ENCODE peak calls at places on chromosomes 7 and 10, in six cellular contexts. One of them, this sample, is unnamed. For H3K4me1 and H3K9me3, the result is how much of the 10 kb centered on the place peaks cover.

GRCh38 chr10:113927440-113927839 is 73.0 kb downstream of the NHLRC2 start:
- DNase-seq in body of pancreas: no peak
- DNase-seq in Peyer's patch: no peak
- DNase-seq in OCI-LY7: no peak
- DNase-seq in ovary: no peak
- DNase-seq in stomach: no peak
- DNase-seq in this sample: no peak

GRCh38 chr7:95865716-95866371 is 93.5 kb downstream of the DYNC1I1 start:
- DNase-seq in body of pancreas: no peak
- DNase-seq in Peyer's patch: no peak
- DNase-seq in OCI-LY7: no peak
- DNase-seq in ovary: no peak
- DNase-seq in stomach: no peak
- DNase-seq in this sample: peak

GRCh38 chr7:140176271-140176701 is 497 bp downstream of the KDM7A start:
- DNase-seq in body of pancreas: peak
- DNase-seq in Peyer's patch: no peak
- DNase-seq in OCI-LY7: peak
- DNase-seq in ovary: peak
- DNase-seq in stomach: peak
- DNase-seq in this sample: no peak

GRCh38 chr7:69309601-69310000 is 288.7 kb upstream of the AUTS2 start:
- DNase-seq in body of pancreas: no peak
- DNase-seq in Peyer's patch: no peak
- DNase-seq in OCI-LY7: no peak
- DNase-seq in ovary: no peak
- DNase-seq in stomach: no peak
- DNase-seq in this sample: no peak

GRCh38 chr7:25125137-25125946 is at the start of gene CYCS:
- DNase-seq in body of pancreas: peak
- DNase-seq in Peyer's patch: peak
- DNase-seq in OCI-LY7: peak
- DNase-seq in ovary: peak
- DNase-seq in stomach: peak
- DNase-seq in this sample: peak

GRCh38 chr10:123858039-123858740 is 33.4 kb downstream of the CPXM2 start:
- DNase-seq in body of pancreas: no peak
- DNase-seq in Peyer's patch: no peak
- DNase-seq in OCI-LY7: no peak
- DNase-seq in ovary: no peak
- DNase-seq in stomach: no peak
- DNase-seq in this sample: no peak

GRCh38 chr7:84363741-84364140 is 169.2 kb upstream of the SEMA3A start:
- DNase-seq in body of pancreas: no peak
- DNase-seq in Peyer's patch: no peak
- DNase-seq in OCI-LY7: no peak
- DNase-seq in ovary: no peak
- DNase-seq in stomach: no peak
- DNase-seq in this sample: no peak

GRCh38 chr10:34904191-34904590 is 89.1 kb upstream of the PARD3 start:
- DNase-seq in body of pancreas: no peak
- DNase-seq in Peyer's patch: no peak
- DNase-seq in OCI-LY7: no peak
- DNase-seq in ovary: no peak
- DNase-seq in stomach: no peak
- DNase-seq in this sample: no peak

GRCh38 chr7:88347098-88347497 is 40.4 kb upstream of the STEAP4 start:
- DNase-seq in body of pancreas: peak
- DNase-seq in Peyer's patch: no peak
- DNase-seq in OCI-LY7: no peak
- DNase-seq in ovary: no peak
- DNase-seq in stomach: peak
- DNase-seq in this sample: peak

GRCh38 chr10:13105184-13105583 is 5.2 kb downstream of the OPTN start:
- DNase-seq in body of pancreas: no peak
- DNase-seq in Peyer's patch: no peak
- DNase-seq in OCI-LY7: no peak
- DNase-seq in ovary: no peak
- DNase-seq in stomach: no peak
- DNase-seq in this sample: no peak

GRCh38 chr7:142809671-142810070 is 38.9 kb downstream of the PRSS2 start:
- DNase-seq in body of pancreas: no peak
- DNase-seq in Peyer's patch: no peak
- DNase-seq in OCI-LY7: peak
- DNase-seq in ovary: no peak
- DNase-seq in stomach: no peak
- DNase-seq in this sample: no peak

GRCh38 chr10:97048649-97049427 is 136.9 kb downstream of the SLIT1 start:
- DNase-seq in body of pancreas: no peak
- DNase-seq in Peyer's patch: no peak
- DNase-seq in OCI-LY7: no peak
- DNase-seq in ovary: no peak
- DNase-seq in stomach: no peak
- DNase-seq in this sample: no peak

GRCh38 chr7:37726022-37726421 is 42.5 kb downstream of the GPR141 start:
- DNase-seq in body of pancreas: no peak
- DNase-seq in Peyer's patch: no peak
- DNase-seq in OCI-LY7: no peak
- DNase-seq in ovary: no peak
- DNase-seq in stomach: no peak
- DNase-seq in this sample: no peak

GRCh38 chr7:126411032-126411820 is 841.5 kb downstream of the GRM8 start:
- DNase-seq in body of pancreas: no peak
- DNase-seq in Peyer's patch: no peak
- DNase-seq in OCI-LY7: no peak
- DNase-seq in ovary: no peak
- DNase-seq in stomach: no peak
- DNase-seq in this sample: no peak

GRCh38 chr10:92407305-92408016 is 116.5 kb downstream of the MARCHF5 start:
- DNase-seq in body of pancreas: peak
- DNase-seq in Peyer's patch: no peak
- DNase-seq in OCI-LY7: no peak
- DNase-seq in ovary: no peak
- DNase-seq in stomach: no peak
- DNase-seq in this sample: no peak

GRCh38 chr7:67805921-67806471 is 809.4 kb downstream of the TYW1 start:
- DNase-seq in body of pancreas: no peak
- DNase-seq in Peyer's patch: no peak
- DNase-seq in OCI-LY7: no peak
- DNase-seq in ovary: no peak
- DNase-seq in stomach: no peak
- DNase-seq in this sample: no peak

GRCh38 chr10:102814456-102814871 is 22.7 kb downstream of the CYP17A1 start:
- DNase-seq in body of pancreas: no peak
- DNase-seq in Peyer's patch: no peak
- DNase-seq in OCI-LY7: peak
- DNase-seq in ovary: no peak
- DNase-seq in stomach: peak
- DNase-seq in this sample: no peak

GRCh38 chr7:4709187-4709586 is 27.1 kb downstream of the FOXK1 start:
- DNase-seq in body of pancreas: no peak
- DNase-seq in Peyer's patch: no peak
- DNase-seq in OCI-LY7: no peak
- DNase-seq in ovary: no peak
- DNase-seq in stomach: no peak
- DNase-seq in this sample: no peak

GRCh38 chr7:101161692-101162461 is 3.5 kb downstream of the VGF start:
- DNase-seq in body of pancreas: no peak
- DNase-seq in Peyer's patch: no peak
- DNase-seq in OCI-LY7: no peak
- DNase-seq in ovary: no peak
- DNase-seq in stomach: no peak
- DNase-seq in this sample: no peak

GRCh38 chr7:79806161-79806734 is 328.4 kb upstream of the GNAI1 start:
- DNase-seq in body of pancreas: no peak
- DNase-seq in Peyer's patch: no peak
- DNase-seq in OCI-LY7: no peak
- DNase-seq in ovary: no peak
- DNase-seq in stomach: no peak
- DNase-seq in this sample: no peak

GRCh38 chr7:36116347-36117200 is 36.5 kb upstream of the EEPD1 start:
- DNase-seq in body of pancreas: no peak
- DNase-seq in Peyer's patch: no peak
- DNase-seq in OCI-LY7: no peak
- DNase-seq in ovary: no peak
- DNase-seq in stomach: no peak
- DNase-seq in this sample: no peak

GRCh38 chr7:47819054-47819920 is 129.0 kb downstream of the PKD1L1 start:
- DNase-seq in body of pancreas: peak
- DNase-seq in Peyer's patch: peak
- DNase-seq in OCI-LY7: peak
- DNase-seq in ovary: peak
- DNase-seq in stomach: peak
- DNase-seq in this sample: peak

GRCh38 chr7:106356-106755 is 86.0 kb upstream of the FAM20C start:
- DNase-seq in body of pancreas: no peak
- DNase-seq in Peyer's patch: no peak
- DNase-seq in OCI-LY7: no peak
- DNase-seq in ovary: no peak
- DNase-seq in stomach: no peak
- DNase-seq in this sample: no peak

GRCh38 chr7:147081117-147081516 is 964.5 kb downstream of the CNTNAP2 start:
- DNase-seq in body of pancreas: no peak
- DNase-seq in Peyer's patch: no peak
- DNase-seq in OCI-LY7: no peak
- DNase-seq in ovary: no peak
- DNase-seq in stomach: no peak
- DNase-seq in this sample: no peak

GRCh38 chr7:28044825-28045224 is 135.8 kb downstream of the JAZF1 start:
- DNase-seq in body of pancreas: no peak
- DNase-seq in Peyer's patch: no peak
- DNase-seq in OCI-LY7: no peak
- DNase-seq in ovary: no peak
- DNase-seq in stomach: no peak
- DNase-seq in this sample: no peak

GRCh38 chr10:124992462-124993344 is 50.8 kb downstream of the ZRANB1 start:
- DNase-seq in body of pancreas: peak
- DNase-seq in Peyer's patch: peak
- DNase-seq in OCI-LY7: peak
- DNase-seq in ovary: peak
- DNase-seq in stomach: peak
- DNase-seq in this sample: peak

GRCh38 chr7:150974468-150975391 is 3.4 kb downstream of the KCNH2 start:
- DNase-seq in body of pancreas: peak
- DNase-seq in Peyer's patch: peak
- DNase-seq in OCI-LY7: peak
- DNase-seq in ovary: peak
- DNase-seq in stomach: peak
- DNase-seq in this sample: no peak

GRCh38 chr10:90968448-90969086 is 47.7 kb upstream of the ANKRD1 start:
- DNase-seq in body of pancreas: no peak
- DNase-seq in Peyer's patch: no peak
- DNase-seq in OCI-LY7: no peak
- DNase-seq in ovary: no peak
- DNase-seq in stomach: no peak
- DNase-seq in this sample: no peak

GRCh38 chr7:79319369-79319768 is 134.1 kb downstream of the MAGI2 start:
- DNase-seq in body of pancreas: no peak
- DNase-seq in Peyer's patch: no peak
- DNase-seq in OCI-LY7: no peak
- DNase-seq in ovary: no peak
- DNase-seq in stomach: no peak
- DNase-seq in this sample: no peak

DNA sequence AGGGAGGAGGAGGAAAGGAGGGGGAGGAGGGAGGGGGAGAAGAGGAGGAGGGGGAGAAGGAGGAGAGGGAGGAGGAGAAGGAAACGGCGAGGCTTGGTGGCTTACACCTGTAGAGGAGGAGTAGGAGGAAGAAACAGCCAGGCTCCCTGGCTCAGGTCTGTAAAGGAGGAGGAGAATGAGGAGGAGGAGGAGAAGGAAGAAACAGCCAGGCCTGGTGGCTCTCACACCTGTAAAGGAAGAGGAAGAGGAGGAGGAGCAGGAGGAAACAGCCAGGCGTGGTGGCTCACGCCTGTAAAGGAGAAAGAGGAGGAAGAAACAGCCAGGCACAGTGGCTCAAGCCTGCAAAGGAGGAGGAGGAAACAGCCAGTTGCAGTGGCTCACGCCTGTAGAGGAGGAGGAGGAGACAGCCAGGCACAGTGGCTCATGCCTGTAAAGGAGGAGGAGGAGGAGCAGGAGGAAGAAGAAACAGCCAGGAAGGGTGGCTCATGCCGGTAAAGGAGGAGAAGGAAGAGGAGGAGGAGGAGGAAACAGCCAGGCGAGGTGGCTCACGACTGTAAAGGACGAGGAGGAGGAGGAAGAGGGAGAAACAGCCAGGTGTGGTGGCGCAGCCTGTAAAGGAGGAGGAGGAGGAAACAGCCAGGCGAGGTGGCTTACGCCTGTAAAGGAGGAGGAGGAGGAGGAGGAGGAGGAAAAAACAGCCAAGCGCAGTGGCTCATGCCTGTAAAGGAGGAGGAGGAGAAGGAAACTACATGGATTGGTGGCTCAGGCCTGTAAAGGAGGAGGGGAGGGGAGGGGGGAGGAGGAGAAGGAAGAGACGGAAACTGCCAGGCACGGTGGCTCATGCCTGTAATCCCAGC is 14.9 kb upstream of the CRCP start:
- DNase-seq in body of pancreas: peak
- DNase-seq in Peyer's patch: peak
- DNase-seq in OCI-LY7: peak
- DNase-seq in ovary: peak
- DNase-seq in stomach: peak
- DNase-seq in this sample: peak
- H3K4me1 ChIP-seq in body of pancreas: under half
- H3K4me1 ChIP-seq in Peyer's patch: under half
- H3K4me1 ChIP-seq in OCI-LY7: under half
- H3K4me1 ChIP-seq in ovary: under half
- H3K4me1 ChIP-seq in stomach: under half
- H3K4me1 ChIP-seq in this sample: under half

DNA sequence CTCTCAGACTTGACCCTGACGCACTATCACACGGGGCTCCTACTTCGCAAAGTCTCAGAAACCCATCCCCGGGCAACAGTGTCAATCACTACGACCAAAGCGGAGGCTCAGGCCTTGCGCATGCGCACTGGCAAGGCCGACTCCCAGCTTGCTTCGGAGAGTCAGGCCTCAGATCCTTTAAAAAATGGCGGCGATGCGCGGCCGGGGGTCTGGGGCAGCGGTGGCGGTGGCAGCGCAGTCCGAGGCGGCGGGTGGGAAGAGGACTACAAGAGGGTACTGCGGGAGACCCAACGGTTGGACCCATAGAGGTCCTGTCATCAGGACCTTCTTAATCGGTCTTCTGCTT is 196.9 kb downstream of the ZNF716 start:
- DNase-seq in body of pancreas: no peak
- DNase-seq in Peyer's patch: no peak
- DNase-seq in OCI-LY7: no peak
- DNase-seq in ovary: no peak
- DNase-seq in stomach: no peak
- DNase-seq in this sample: no peak
- H3K9me3 ChIP-seq in body of pancreas: under half
- H3K9me3 ChIP-seq in Peyer's patch: under half
- H3K9me3 ChIP-seq in OCI-LY7: under half
- H3K9me3 ChIP-seq in ovary: under half
- H3K9me3 ChIP-seq in stomach: half or more
- H3K9me3 ChIP-seq in this sample: under half

GRCh38 chr10:80855348-80855971 is 317.8 kb downstream of the SH2D4B start:
- DNase-seq in body of pancreas: no peak
- DNase-seq in Peyer's patch: no peak
- DNase-seq in OCI-LY7: peak
- DNase-seq in ovary: no peak
- DNase-seq in stomach: no peak
- DNase-seq in this sample: peak
- TF ChIP-seq CTCF in body of pancreas: no peak
- TF ChIP-seq CTCF in Peyer's patch: no peak
- TF ChIP-seq CTCF in OCI-LY7: peak
- TF ChIP-seq CTCF in ovary: no peak
- TF ChIP-seq CTCF in stomach: no peak
- TF ChIP-seq CTCF in this sample: peak

GRCh38 chr10:24242562-24242961 is 33.6 kb downstream of the KIAA1217 start:
- DNase-seq in body of pancreas: no peak
- DNase-seq in Peyer's patch: no peak
- DNase-seq in OCI-LY7: no peak
- DNase-seq in ovary: no peak
- DNase-seq in stomach: no peak
- DNase-seq in this sample: no peak
- H3K4me1 ChIP-seq in body of pancreas: under half
- H3K4me1 ChIP-seq in Peyer's patch: under half
- H3K4me1 ChIP-seq in OCI-LY7: under half
- H3K4me1 ChIP-seq in ovary: under half
- H3K4me1 ChIP-seq in stomach: under half
- H3K4me1 ChIP-seq in this sample: under half

This sample was measured in Caco-2.